ENCODE peak calls at places on chromosomes 16 and 17, in nine cellular contexts. C is hippocampal formation, K is activated gamma-delta T cell, O is adrenal gland, L is trophoblast cell, I is HAP-1, Q is lower leg skin, X is ELF-1, E is memory B cell. H is an unnamed sample.
A peak's percentile ranks its signal among the peaks of the same experiment; 100 is the strongest.

GRCh38 chr17:40415390-40415789 is 2.3 kb downstream of the TOP2A start:
- DNase-seq in I (peak; percentile 60), E (no peak), L (no peak), C (no peak), K (no peak), X (no peak), Q (no peak), O (no peak), H (no peak)

GRCh38 chr16:19715566-19715965 is 2.5 kb downstream of the KNOP1 start:
- DNase-seq in X (no peak), Q (no peak), I (no peak), K (no peak), O (no peak), C (no peak), E (no peak), L (no peak), H (no peak)

GRCh38 chr17:16872836-16873653 is 98.9 kb downstream of the TNFRSF13B start:
- DNase-seq in K (no peak), Q (no peak), O (peak; percentile 42), C (no peak), I (peak; percentile 16), L (no peak), X (peak; percentile 64), E (peak; percentile 42), H (no peak)

GRCh38 chr17:6187836-6188235 is 117.7 kb downstream of the WSCD1 start:
- DNase-seq in K (no peak), I (peak; percentile 69), C (no peak), L (no peak), Q (no peak), X (peak; percentile 59), O (no peak), E (no peak), H (no peak)

GRCh38 chr17:80945736-80946135 is 45.9 kb upstream of the CHMP6 start:
- DNase-seq in C (no peak), E (no peak), I (no peak), O (no peak), L (no peak), Q (no peak), X (no peak), K (no peak), H (no peak)

GRCh38 chr17:28379814-28380571 is 8.5 kb downstream of the SARM1 start:
- DNase-seq in L (peak; percentile 96), X (peak; percentile 81), C (no peak), K (no peak), E (no peak), Q (no peak), I (no peak), O (no peak), H (no peak)

GRCh38 chr17:29219378-29220047 is 27.1 kb upstream of the CRYBA1 start:
- DNase-seq in X (peak; percentile 87), O (peak; percentile 91), K (no peak), Q (peak; percentile 75), E (peak; percentile 70), I (peak; percentile 78), L (peak; percentile 56), C (peak; percentile 80), H (peak; percentile 44)

GRCh38 chr17:72719206-72719581 is 373.3 kb downstream of the SLC39A11 start:
- DNase-seq in O (no peak), E (no peak), Q (no peak), L (no peak), C (no peak), X (no peak), K (no peak), I (no peak), H (no peak)

GRCh38 chr16:84550096-84550495 is 45.6 kb upstream of the MEAK7 start:
- DNase-seq in O (no peak), L (no peak), C (no peak), E (no peak), I (no peak), X (no peak), K (no peak), Q (no peak), H (no peak)

GRCh38 chr17:65027305-65027704 is 29.2 kb downstream of the GNA13 start:
- DNase-seq in I (peak; percentile 50), K (no peak), E (no peak), Q (no peak), L (peak; percentile 75), O (no peak), C (no peak), X (peak; percentile 55), H (no peak)

GRCh38 chr17:52136173-52136572 is 22.3 kb downstream of the CA10 start:
- DNase-seq in I (peak; percentile 8), O (no peak), Q (no peak), C (no peak), K (no peak), L (no peak), E (no peak), X (peak; percentile 36), H (no peak)

GRCh38 chr16:77599793-77600415 is 122.4 kb upstream of the NUDT7 start:
- DNase-seq in E (no peak), C (no peak), O (peak; percentile 56), L (peak; percentile 34), K (no peak), X (no peak), Q (no peak), I (no peak), H (no peak)

GRCh38 chr16:68901910-68902309 is 58.6 kb downstream of the TANGO6 start:
- DNase-seq in X (no peak), C (no peak), K (no peak), Q (no peak), I (no peak), O (no peak), E (no peak), L (no peak), H (no peak)

GRCh38 chr17:70661342-70662222 is 492.2 kb downstream of the KCNJ2 start:
- DNase-seq in L (no peak), X (no peak), O (no peak), C (no peak), K (no peak), Q (no peak), E (no peak), I (no peak), H (no peak)

H was measured in GM12864.